ENCODE peak calls at places on chromosomes 4 and X, in eight cellular contexts. One of them, this sample, is unnamed.

GRCh38 chr4:88674989-88675388 is 22.6 kb downstream of the NAP1L5 start:
- DNase-seq in HepG2: no peak
- DNase-seq in A549: no peak
- DNase-seq in body of pancreas: no peak
- DNase-seq in Peyer's patch: no peak
- DNase-seq in IMR-90: peak
- DNase-seq in upper lobe of left lung: no peak
- DNase-seq in tibial nerve: no peak
- DNase-seq in this sample: no peak

GRCh38 chrX:152025656-152026440 is 51.4 kb upstream of the GABRE start:
- DNase-seq in HepG2: no peak
- DNase-seq in IMR-90: no peak
- DNase-seq in upper lobe of left lung: no peak
- DNase-seq in tibial nerve: no peak
- DNase-seq in body of pancreas: no peak
- DNase-seq in Peyer's patch: no peak
- DNase-seq in A549: no peak
- DNase-seq in this sample: no peak

GRCh38 chr4:170682511-170682910 is 592.8 kb upstream of the AADAT start:
- DNase-seq in upper lobe of left lung: no peak
- DNase-seq in tibial nerve: no peak
- DNase-seq in A549: no peak
- DNase-seq in body of pancreas: no peak
- DNase-seq in HepG2: no peak
- DNase-seq in Peyer's patch: no peak
- DNase-seq in IMR-90: no peak
- DNase-seq in this sample: no peak

GRCh38 chr4:109657854-109658253 is 45.4 kb downstream of the CASP6 start:
- DNase-seq in body of pancreas: no peak
- DNase-seq in HepG2: peak
- DNase-seq in A549: no peak
- DNase-seq in upper lobe of left lung: no peak
- DNase-seq in IMR-90: no peak
- DNase-seq in tibial nerve: no peak
- DNase-seq in Peyer's patch: no peak
- DNase-seq in this sample: no peak

GRCh38 chr4:53196195-53196641 is 169.6 kb downstream of the SCFD2 start:
- DNase-seq in IMR-90: peak
- DNase-seq in upper lobe of left lung: no peak
- DNase-seq in tibial nerve: no peak
- DNase-seq in body of pancreas: no peak
- DNase-seq in A549: no peak
- DNase-seq in HepG2: no peak
- DNase-seq in Peyer's patch: no peak
- DNase-seq in this sample: no peak

GRCh38 chr4:129950217-129950616 is 854.3 kb downstream of the C4orf33 start:
- DNase-seq in body of pancreas: no peak
- DNase-seq in Peyer's patch: no peak
- DNase-seq in tibial nerve: no peak
- DNase-seq in upper lobe of left lung: no peak
- DNase-seq in A549: no peak
- DNase-seq in IMR-90: no peak
- DNase-seq in HepG2: no peak
- DNase-seq in this sample: no peak

GRCh38 chr4:8176547-8177399 is 18.2 kb upstream of the ABLIM2 start:
- DNase-seq in A549: peak
- DNase-seq in HepG2: peak
- DNase-seq in tibial nerve: no peak
- DNase-seq in upper lobe of left lung: peak
- DNase-seq in Peyer's patch: no peak
- DNase-seq in IMR-90: peak
- DNase-seq in body of pancreas: peak
- DNase-seq in this sample: no peak

GRCh38 chrX:1246816-1247215 is 21.8 kb upstream of the CSF2RA start:
- DNase-seq in A549: peak
- DNase-seq in HepG2: peak
- DNase-seq in body of pancreas: peak
- DNase-seq in tibial nerve: peak
- DNase-seq in IMR-90: no peak
- DNase-seq in upper lobe of left lung: peak
- DNase-seq in Peyer's patch: peak
- DNase-seq in this sample: no peak

GRCh38 chr4:90515191-90515590 is 388.0 kb downstream of the CCSER1 start:
- DNase-seq in body of pancreas: no peak
- DNase-seq in HepG2: no peak
- DNase-seq in tibial nerve: no peak
- DNase-seq in upper lobe of left lung: no peak
- DNase-seq in Peyer's patch: no peak
- DNase-seq in IMR-90: no peak
- DNase-seq in A549: no peak
- DNase-seq in this sample: no peak

GRCh38 chr4:101600287-101600686 is 190.2 kb upstream of the BANK1 start:
- DNase-seq in upper lobe of left lung: no peak
- DNase-seq in IMR-90: no peak
- DNase-seq in HepG2: no peak
- DNase-seq in body of pancreas: no peak
- DNase-seq in Peyer's patch: no peak
- DNase-seq in tibial nerve: no peak
- DNase-seq in A549: no peak
- DNase-seq in this sample: no peak

GRCh38 chr4:185456131-185456530 is 15.4 kb downstream of the CCDC110 start:
- DNase-seq in upper lobe of left lung: no peak
- DNase-seq in IMR-90: no peak
- DNase-seq in tibial nerve: no peak
- DNase-seq in HepG2: no peak
- DNase-seq in body of pancreas: no peak
- DNase-seq in Peyer's patch: no peak
- DNase-seq in A549: no peak
- DNase-seq in this sample: no peak

GRCh38 chrX:95629737-95630136 is 1054.9 kb upstream of the DIAPH2 start:
- DNase-seq in HepG2: no peak
- DNase-seq in IMR-90: no peak
- DNase-seq in tibial nerve: no peak
- DNase-seq in upper lobe of left lung: no peak
- DNase-seq in body of pancreas: no peak
- DNase-seq in A549: no peak
- DNase-seq in Peyer's patch: no peak
- DNase-seq in this sample: no peak

GRCh38 chr4:35934370-35934981 is 309.8 kb downstream of the ARAP2 start:
- DNase-seq in IMR-90: peak
- DNase-seq in body of pancreas: no peak
- DNase-seq in tibial nerve: no peak
- DNase-seq in HepG2: peak
- DNase-seq in Peyer's patch: no peak
- DNase-seq in A549: no peak
- DNase-seq in upper lobe of left lung: no peak
- DNase-seq in this sample: no peak

GRCh38 chrX:119981286-119982070 is 37.9 kb upstream of the NKAP start:
- DNase-seq in upper lobe of left lung: no peak
- DNase-seq in tibial nerve: no peak
- DNase-seq in A549: no peak
- DNase-seq in HepG2: peak
- DNase-seq in IMR-90: peak
- DNase-seq in body of pancreas: peak
- DNase-seq in Peyer's patch: no peak
- DNase-seq in this sample: no peak

GRCh38 chrX:153763989-153764755 is at the start of gene PLXNB3:
- DNase-seq in tibial nerve: peak
- DNase-seq in A549: peak
- DNase-seq in IMR-90: peak
- DNase-seq in HepG2: peak
- DNase-seq in body of pancreas: peak
- DNase-seq in upper lobe of left lung: peak
- DNase-seq in Peyer's patch: peak
- DNase-seq in this sample: no peak
- TF ChIP-seq POLR2A in tibial nerve: no peak
- TF ChIP-seq POLR2A in A549: peak
- TF ChIP-seq POLR2A in IMR-90: no peak
- TF ChIP-seq POLR2A in HepG2: no peak
- TF ChIP-seq POLR2A in body of pancreas: no peak
- TF ChIP-seq POLR2A in upper lobe of left lung: no peak
- TF ChIP-seq POLR2A in Peyer's patch: no peak
- TF ChIP-seq POLR2A in this sample: no peak

DNA sequence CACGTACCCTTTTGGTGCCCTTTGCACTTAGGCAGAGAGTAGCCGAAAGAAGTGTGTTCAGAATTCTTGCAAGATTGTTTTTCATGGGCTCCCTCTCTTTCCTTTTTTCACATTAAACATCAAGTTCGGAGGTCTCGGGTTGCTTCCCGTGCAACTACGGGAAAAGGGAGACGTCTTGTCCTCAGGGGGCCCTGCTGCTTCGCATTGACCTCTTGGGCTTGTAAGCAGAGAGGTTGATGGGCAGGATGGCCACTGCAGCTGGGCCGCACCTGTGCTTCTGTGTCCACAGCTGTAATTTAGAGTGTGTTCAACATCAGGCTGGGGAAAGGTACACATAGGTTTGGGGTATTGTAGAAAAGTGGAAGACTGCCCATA is 109.7 kb downstream of the SPRY1 start:
- DNase-seq in tibial nerve: no peak
- DNase-seq in IMR-90: no peak
- DNase-seq in A549: no peak
- DNase-seq in HepG2: no peak
- DNase-seq in body of pancreas: no peak
- DNase-seq in Peyer's patch: no peak
- DNase-seq in upper lobe of left lung: no peak
- DNase-seq in this sample: no peak
- H3K4me3 ChIP-seq in tibial nerve: peak
- H3K4me3 ChIP-seq in IMR-90: no peak
- H3K4me3 ChIP-seq in A549: peak
- H3K4me3 ChIP-seq in HepG2: peak
- H3K4me3 ChIP-seq in body of pancreas: no peak
- H3K4me3 ChIP-seq in Peyer's patch: no peak
- H3K4me3 ChIP-seq in upper lobe of left lung: no peak
- H3K4me3 ChIP-seq in this sample: peak

GRCh38 chr4:152731997-152732396 is 47.5 kb downstream of the TIGD4 start:
- DNase-seq in Peyer's patch: no peak
- DNase-seq in A549: no peak
- DNase-seq in IMR-90: no peak
- DNase-seq in tibial nerve: no peak
- DNase-seq in HepG2: no peak
- DNase-seq in upper lobe of left lung: no peak
- DNase-seq in body of pancreas: no peak
- DNase-seq in this sample: no peak

GRCh38 chr4:152729466-152729865 is 49.7 kb upstream of the TMEM154 start:
- DNase-seq in HepG2: no peak
- DNase-seq in body of pancreas: no peak
- DNase-seq in tibial nerve: no peak
- DNase-seq in A549: no peak
- DNase-seq in IMR-90: peak
- DNase-seq in Peyer's patch: no peak
- DNase-seq in upper lobe of left lung: no peak
- DNase-seq in this sample: no peak

GRCh38 chr4:152727784-152728183 is 48.0 kb upstream of the TMEM154 start:
- DNase-seq in tibial nerve: no peak
- DNase-seq in Peyer's patch: no peak
- DNase-seq in body of pancreas: no peak
- DNase-seq in HepG2: no peak
- DNase-seq in upper lobe of left lung: no peak
- DNase-seq in A549: no peak
- DNase-seq in IMR-90: no peak
- DNase-seq in this sample: no peak

GRCh38 chr4:152724494-152724893 is 44.7 kb upstream of the TMEM154 start:
- DNase-seq in HepG2: no peak
- DNase-seq in upper lobe of left lung: no peak
- DNase-seq in A549: no peak
- DNase-seq in body of pancreas: no peak
- DNase-seq in Peyer's patch: no peak
- DNase-seq in tibial nerve: no peak
- DNase-seq in IMR-90: no peak
- DNase-seq in this sample: no peak

GRCh38 chr4:152728343-152728742 is 48.5 kb upstream of the TMEM154 start:
- DNase-seq in Peyer's patch: no peak
- DNase-seq in A549: no peak
- DNase-seq in tibial nerve: no peak
- DNase-seq in upper lobe of left lung: no peak
- DNase-seq in HepG2: no peak
- DNase-seq in IMR-90: no peak
- DNase-seq in body of pancreas: no peak
- DNase-seq in this sample: no peak
- TF ChIP-seq POLR2A in Peyer's patch: no peak
- TF ChIP-seq POLR2A in A549: no peak
- TF ChIP-seq POLR2A in tibial nerve: no peak
- TF ChIP-seq POLR2A in upper lobe of left lung: no peak
- TF ChIP-seq POLR2A in HepG2: no peak
- TF ChIP-seq POLR2A in IMR-90: no peak
- TF ChIP-seq POLR2A in body of pancreas: no peak
- TF ChIP-seq POLR2A in this sample: no peak

GRCh38 chrX:53280316-53280702 is 1.1 kb downstream of the IQSEC2 start:
- DNase-seq in tibial nerve: no peak
- DNase-seq in IMR-90: no peak
- DNase-seq in Peyer's patch: no peak
- DNase-seq in upper lobe of left lung: no peak
- DNase-seq in body of pancreas: no peak
- DNase-seq in A549: no peak
- DNase-seq in HepG2: no peak
- DNase-seq in this sample: no peak

GRCh38 chrX:53282313-53282712 is 929 bp upstream of the IQSEC2 start:
- DNase-seq in Peyer's patch: no peak
- DNase-seq in upper lobe of left lung: no peak
- DNase-seq in HepG2: no peak
- DNase-seq in A549: no peak
- DNase-seq in IMR-90: no peak
- DNase-seq in tibial nerve: no peak
- DNase-seq in body of pancreas: no peak
- DNase-seq in this sample: no peak

GRCh38 chrX:53283099-53283498 is 1.7 kb upstream of the IQSEC2 start:
- DNase-seq in upper lobe of left lung: no peak
- DNase-seq in Peyer's patch: no peak
- DNase-seq in tibial nerve: no peak
- DNase-seq in A549: no peak
- DNase-seq in HepG2: no peak
- DNase-seq in IMR-90: no peak
- DNase-seq in body of pancreas: no peak
- DNase-seq in this sample: no peak

GRCh38 chrX:53280703-53281320 is 572 bp downstream of the IQSEC2 start:
- DNase-seq in A549: no peak
- DNase-seq in upper lobe of left lung: no peak
- DNase-seq in HepG2: no peak
- DNase-seq in IMR-90: peak
- DNase-seq in tibial nerve: peak
- DNase-seq in body of pancreas: no peak
- DNase-seq in Peyer's patch: peak
- DNase-seq in this sample: no peak

DNA sequence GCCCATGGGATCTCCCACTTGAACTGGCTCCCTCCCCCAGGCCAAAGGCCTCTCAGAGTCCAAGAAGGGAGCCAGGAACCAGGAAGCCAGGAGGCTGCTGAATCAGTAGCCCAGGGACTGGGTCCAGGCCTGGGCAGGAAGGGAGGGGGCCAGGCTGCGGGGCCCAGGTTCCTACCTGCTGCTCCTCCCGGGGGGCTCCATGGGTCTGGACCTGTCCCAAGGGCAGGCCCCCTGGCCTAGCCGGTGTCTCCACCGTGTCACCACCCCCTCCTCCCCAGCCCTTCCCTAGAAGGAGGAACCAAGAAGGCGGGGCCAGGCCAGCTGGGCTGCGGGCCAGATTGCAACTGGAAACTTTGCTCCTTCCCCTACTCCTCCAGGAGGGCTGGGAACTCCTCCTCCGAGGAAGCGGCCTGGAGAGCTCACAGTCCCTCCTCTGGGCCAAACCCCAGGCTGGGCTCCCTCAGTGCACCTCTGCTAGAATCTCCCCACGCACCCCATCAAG is at the start of gene IQSEC2:
- DNase-seq in tibial nerve: peak
- DNase-seq in Peyer's patch: peak
- DNase-seq in HepG2: no peak
- DNase-seq in IMR-90: peak
- DNase-seq in body of pancreas: peak
- DNase-seq in upper lobe of left lung: peak
- DNase-seq in A549: peak
- DNase-seq in this sample: no peak
- H3K4me3 ChIP-seq in tibial nerve: peak
- H3K4me3 ChIP-seq in Peyer's patch: peak
- H3K4me3 ChIP-seq in HepG2: peak
- H3K4me3 ChIP-seq in IMR-90: peak
- H3K4me3 ChIP-seq in body of pancreas: no peak
- H3K4me3 ChIP-seq in upper lobe of left lung: peak
- H3K4me3 ChIP-seq in A549: peak
- H3K4me3 ChIP-seq in this sample: peak